ENCODE peak calls at places on chromosomes 12 and 14, in six cellular contexts. Z is A549, K is K562, Y is GM12878, I is HepG2, J is IMR-90. R is an unnamed sample.

GRCh38 chr12:119198440-119198839 is 19.7 kb downstream of the HSPB8 start:
- DNase-seq in Z (no peak), K (no peak), I (no peak), J (peak), Y (no peak), R (no peak)

GRCh38 chr12:10241276-10241675 is 28.6 kb downstream of the GABARAPL1 start:
- DNase-seq in K (no peak), I (no peak), Z (no peak), Y (no peak), J (no peak), R (no peak)

GRCh38 chr12:537772-538171 is 78.0 kb downstream of the B4GALNT3 start:
- DNase-seq in J (no peak), Y (no peak), I (no peak), Z (no peak), K (no peak), R (no peak)

GRCh38 chr14:31939934-31940333 is 137.2 kb upstream of the ARHGAP5 start:
- DNase-seq in J (no peak), K (no peak), Z (no peak), I (no peak), Y (no peak), R (no peak)

GRCh38 chr12:57232156-57232756 is 2.7 kb downstream of the SHMT2 start:
- DNase-seq in J (no peak), I (no peak), Z (no peak), Y (no peak), K (no peak), R (no peak)

GRCh38 chr12:203462-204260 is 10.3 kb downstream of the SLC6A12 start:
- DNase-seq in Y (no peak), J (no peak), I (no peak), Z (peak), K (peak), R (peak)

GRCh38 chr14:97878727-97879126 is 1081.5 kb downstream of the VRK1 start:
- DNase-seq in K (no peak), Y (no peak), Z (no peak), I (no peak), J (no peak), R (no peak)

GRCh38 chr12:67663121-67663520 is 14.6 kb downstream of the DYRK2 start:
- DNase-seq in I (no peak), Y (no peak), Z (no peak), J (peak), K (no peak), R (no peak)

GRCh38 chr12:46774011-46774633 is 51.7 kb downstream of the SLC38A4 start:
- DNase-seq in J (peak), Y (no peak), I (no peak), Z (no peak), K (no peak), R (no peak)

GRCh38 chr12:26443309-26443708 is 247.9 kb downstream of the SSPN start:
- DNase-seq in Y (no peak), I (no peak), Z (no peak), K (no peak), J (no peak), R (no peak)

GRCh38 chr12:66144796-66145754 is 14.5 kb upstream of the LLPH start:
- DNase-seq in Z (peak), J (peak), I (peak), Y (no peak), K (no peak), R (peak)

GRCh38 chr14:21098134-21098891 is at the start of gene ZNF219:
- DNase-seq in K (peak), J (peak), Z (peak), I (peak), Y (no peak), R (no peak)

GRCh38 chr14:21100931-21101330 is at the start of gene TMEM253:
- DNase-seq in Z (no peak), J (no peak), K (no peak), I (no peak), Y (no peak), R (no peak)

GRCh38 chr14:21097616-21098133 is 780 bp downstream of the ZNF219 start:
- DNase-seq in Y (no peak), Z (no peak), K (no peak), J (no peak), I (no peak), R (no peak)

GRCh38 chr14:21099596-21099985 is 1.1 kb upstream of the ZNF219 start:
- DNase-seq in I (no peak), Y (no peak), J (no peak), K (no peak), Z (no peak), R (no peak)

GRCh38 chr14:21098892-21099595 is 589 bp upstream of the ZNF219 start:
- DNase-seq in Z (no peak), J (no peak), I (no peak), Y (no peak), K (no peak), R (no peak)
- TF ChIP-seq BHLHE40 in Z (no peak), J (no peak), I (no peak), Y (no peak), K (no peak), R (no peak)

DNA sequence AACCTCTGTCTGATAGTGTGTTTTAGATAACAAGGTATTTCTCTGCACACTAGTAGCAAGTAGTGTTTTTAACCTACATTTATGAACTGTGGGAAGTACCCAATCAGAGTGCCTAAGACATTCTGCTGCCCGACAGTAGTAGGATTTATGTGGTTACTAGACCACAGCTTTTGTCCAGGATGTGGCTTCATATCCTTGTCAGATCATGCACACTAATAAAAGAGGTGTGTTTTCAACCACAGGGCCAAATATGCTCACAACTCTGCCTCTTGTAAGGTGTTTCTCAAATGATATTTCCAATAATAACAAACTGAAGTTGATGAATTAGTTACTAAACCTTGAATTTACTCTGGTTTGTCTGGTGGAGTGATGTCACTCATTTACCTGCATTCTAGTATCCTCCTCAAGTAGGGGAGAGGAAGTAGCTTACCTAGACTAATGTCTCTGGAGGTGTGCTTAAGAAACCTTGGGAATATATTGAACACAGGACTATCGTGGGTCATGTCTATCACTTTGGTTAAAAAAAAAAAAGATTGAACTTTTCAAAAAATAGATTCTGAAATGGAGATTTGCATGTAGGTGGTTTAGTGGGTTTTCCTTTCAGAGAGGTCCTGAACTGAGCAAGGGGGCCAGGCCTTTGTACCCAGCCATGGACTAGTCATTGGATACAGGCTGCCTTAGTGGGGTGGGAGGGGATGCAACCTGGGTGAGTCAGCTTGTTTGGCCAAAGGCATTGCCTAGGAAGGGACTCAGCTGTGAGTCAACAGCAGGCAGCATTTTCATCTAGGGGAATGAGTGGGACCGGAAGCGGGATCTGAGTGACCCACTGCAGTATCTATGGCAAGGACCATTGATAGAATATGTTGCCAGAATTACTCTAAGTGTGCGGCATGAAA is 14.1 kb downstream of the FBXW8 start:
- DNase-seq in Y (peak), I (peak), J (peak), K (peak), Z (peak), R (no peak)
- TF ChIP-seq BHLHE40 in Y (no peak), I (no peak), J (no peak), K (no peak), Z (no peak), R (no peak)

GRCh38 chr12:111453071-111453989 is 47.6 kb downstream of the SH2B3 start:
- DNase-seq in Y (no peak), Z (no peak), K (no peak), I (no peak), J (no peak), R (no peak)
- TF ChIP-seq BHLHE40 in Y (no peak), Z (no peak), K (no peak), I (no peak), J (no peak), R (no peak)

GRCh38 chr14:80679273-80679672 is 262.3 kb downstream of the CEP128 start:
- DNase-seq in Y (no peak), K (no peak), J (no peak), Z (no peak), I (no peak), R (no peak)

GRCh38 chr14:80681651-80682050 is 259.9 kb downstream of the CEP128 start:
- DNase-seq in J (peak), K (no peak), I (no peak), Y (no peak), Z (no peak), R (no peak)

DNA sequence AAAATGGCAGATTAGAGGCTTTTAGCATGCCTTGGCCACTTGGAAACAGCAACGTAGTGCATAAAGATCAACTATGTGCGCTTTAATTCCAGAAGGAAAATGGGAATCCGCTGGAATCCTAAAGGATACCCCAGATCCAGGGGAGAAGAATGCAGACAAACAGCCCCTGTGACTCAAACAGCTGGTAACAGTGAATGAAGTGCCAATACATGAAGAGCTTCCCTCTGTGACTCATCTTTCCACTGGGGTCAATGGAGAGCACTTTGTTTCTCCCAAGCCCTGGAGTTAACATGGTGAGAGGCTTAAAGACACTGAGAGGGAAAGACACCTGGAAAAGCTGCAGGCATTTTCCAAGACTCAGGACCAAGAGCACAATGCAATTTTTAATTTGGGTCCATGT is 263.1 kb downstream of the CEP128 start:
- DNase-seq in J (peak), Y (no peak), I (no peak), K (no peak), Z (no peak), R (no peak)
- TF ChIP-seq BHLHE40 in J (no peak), Y (no peak), I (no peak), K (no peak), Z (no peak), R (no peak)

GRCh38 chr12:52147983-52148540 is 43.8 kb downstream of the KRT80 start:
- DNase-seq in I (no peak), Z (peak), Y (no peak), K (no peak), J (no peak), R (no peak)

GRCh38 chr12:52149651-52150241 is 42.1 kb downstream of the KRT80 start:
- DNase-seq in Y (no peak), K (no peak), Z (peak), I (no peak), J (no peak), R (no peak)

GRCh38 chr12:52149182-52149641 is 42.6 kb downstream of the KRT80 start:
- DNase-seq in Z (no peak), Y (no peak), J (no peak), K (no peak), I (no peak), R (no peak)

GRCh38 chr12:52147367-52147972 is 44.3 kb downstream of the KRT80 start:
- DNase-seq in Z (peak), Y (no peak), J (peak), K (peak), I (peak), R (no peak)

GRCh38 chr12:52148541-52149181 is 43.2 kb downstream of the KRT80 start:
- DNase-seq in I (no peak), J (no peak), Y (no peak), K (no peak), Z (peak), R (no peak)
- TF ChIP-seq BHLHE40 in I (no peak), J (no peak), Y (no peak), K (no peak), Z (peak), R (no peak)

DNA sequence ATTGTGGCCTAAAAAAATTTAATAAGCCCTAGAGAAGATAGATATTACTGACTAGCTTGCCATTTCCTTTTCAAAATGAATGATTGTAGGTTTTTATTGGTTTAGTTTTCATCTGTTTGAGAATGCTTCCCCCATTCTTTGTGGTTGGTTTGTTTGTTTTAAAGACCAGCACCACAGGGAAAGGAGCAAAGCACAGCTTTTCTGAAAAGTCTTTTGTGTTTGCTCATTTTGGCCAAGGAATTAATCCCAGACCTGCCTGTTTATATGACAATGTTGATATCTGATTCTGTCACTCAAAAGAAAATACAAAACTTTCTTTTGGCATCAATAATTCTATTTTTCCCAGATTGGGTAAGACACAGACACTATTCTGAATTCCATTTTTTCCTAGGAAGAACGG is 312.5 kb upstream of the FLRT2 start:
- DNase-seq in Y (no peak), Z (no peak), K (no peak), I (no peak), J (peak), R (no peak)
- TF ChIP-seq BHLHE40 in Y (no peak), Z (no peak), K (no peak), I (no peak), J (no peak), R (no peak)

DNA sequence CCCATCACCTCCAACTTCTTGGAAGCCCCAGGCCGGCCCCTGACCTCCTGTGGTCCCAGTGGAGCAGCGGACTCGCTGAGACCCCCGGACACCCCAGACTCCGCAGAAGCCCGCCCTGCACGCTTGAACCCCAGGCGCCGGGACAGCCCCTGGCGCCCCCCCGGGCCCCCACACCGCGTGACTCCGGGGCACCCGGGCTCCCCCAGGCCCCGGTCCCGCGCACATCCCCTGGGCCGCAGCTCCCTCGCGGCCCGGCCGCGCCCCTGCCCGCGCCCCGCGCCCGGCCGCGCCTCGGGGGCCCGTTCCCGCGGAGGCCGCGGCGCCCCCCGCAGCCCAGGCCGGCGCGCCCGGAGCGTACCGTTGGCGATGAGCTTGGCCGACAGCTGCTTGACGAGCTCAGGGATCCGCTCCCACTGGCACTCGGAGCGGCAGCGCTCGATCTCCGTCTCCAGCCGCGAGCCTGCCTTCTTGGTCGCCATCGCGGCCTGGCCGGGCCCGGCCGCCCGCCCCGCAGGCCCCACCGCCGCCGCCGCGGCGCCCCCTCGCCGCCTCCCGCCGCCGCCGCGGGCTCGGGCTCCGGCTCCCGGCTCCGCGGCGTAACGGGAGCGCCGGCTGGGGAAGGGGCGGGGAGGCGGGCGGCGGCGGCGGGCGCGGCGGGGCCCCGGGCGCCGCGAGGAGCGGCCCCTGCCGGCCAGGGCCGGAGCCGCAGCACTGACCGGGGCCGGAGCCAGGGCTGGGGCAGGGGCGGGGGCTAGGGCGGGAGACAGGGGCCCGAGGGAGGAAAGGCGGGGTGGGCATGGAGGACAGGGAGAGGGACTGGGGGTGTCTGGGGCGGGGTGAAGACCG is at the start of gene TTC7B:
- DNase-seq in K (peak), I (no peak), Z (no peak), J (peak), Y (no peak), R (peak)
- TF ChIP-seq BHLHE40 in K (no peak), I (no peak), Z (no peak), J (no peak), Y (no peak), R (no peak)

GRCh38 chr14:50559990-50560928 is at the start of gene ATL1:
- DNase-seq in J (peak), K (peak), I (no peak), Y (no peak), Z (peak), R (peak)

GRCh38 chr14:50562841-50563240 is 2.9 kb downstream of the ATL1 start:
- DNase-seq in K (no peak), J (no peak), I (no peak), Z (no peak), Y (no peak), R (no peak)

DNA sequence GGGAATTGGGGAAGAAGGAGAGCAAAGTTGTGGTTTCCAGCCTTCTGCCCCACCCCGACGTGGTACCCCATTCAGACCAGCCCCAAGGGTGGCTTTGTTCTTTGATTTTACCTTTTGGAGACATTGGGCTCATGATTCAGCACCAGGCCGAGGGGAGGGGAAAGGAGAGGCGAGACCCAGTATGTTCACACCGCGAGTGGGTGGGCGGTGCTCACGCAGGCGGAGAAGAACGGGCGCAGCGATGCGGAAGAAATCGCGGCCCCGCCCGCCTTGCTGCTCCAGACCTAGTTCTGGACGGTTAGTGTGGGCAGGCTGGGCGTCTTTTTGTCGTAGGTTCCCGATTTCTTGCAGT is 960 bp downstream of the ATL1 start:
- DNase-seq in J (peak), K (peak), Y (no peak), Z (peak), I (no peak), R (peak)
- TF ChIP-seq BHLHE40 in J (no peak), K (no peak), Y (no peak), Z (no peak), I (no peak), R (no peak)

DNA sequence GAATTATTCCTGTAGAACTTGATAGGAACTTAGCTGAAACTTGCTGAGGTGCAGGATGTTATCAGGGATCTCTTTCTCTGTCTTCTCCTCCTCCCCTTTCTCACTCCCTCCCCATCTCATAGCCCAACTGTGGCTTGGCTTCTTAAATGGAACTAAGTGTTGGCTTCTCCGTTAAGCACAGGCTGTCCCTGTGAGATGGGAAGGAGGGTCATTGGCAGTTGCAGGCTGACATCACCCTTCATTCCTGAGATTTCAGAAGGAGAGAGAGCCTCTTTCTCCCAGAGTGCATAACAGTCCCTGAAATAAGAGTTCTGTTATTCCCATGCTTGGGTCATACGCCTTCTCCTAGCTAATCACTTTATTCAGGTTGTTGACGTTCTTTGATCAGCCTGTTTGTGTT is 162.0 kb downstream of the UNC79 start:
- DNase-seq in I (no peak), Y (no peak), Z (no peak), K (no peak), J (no peak), R (no peak)
- TF ChIP-seq BHLHE40 in I (no peak), Y (no peak), Z (no peak), K (no peak), J (no peak), R (no peak)

GRCh38 chr14:73695082-73695481 is 19.1 kb downstream of the PNMA1 start:
- DNase-seq in K (no peak), Y (no peak), Z (no peak), J (no peak), I (no peak), R (no peak)

GRCh38 chr14:73700325-73700724 is 13.9 kb downstream of the PNMA1 start:
- DNase-seq in Z (no peak), J (no peak), K (no peak), Y (no peak), I (peak), R (no peak)

GRCh38 chr14:73694083-73694482 is 20.1 kb downstream of the PNMA1 start:
- DNase-seq in I (no peak), Z (no peak), Y (no peak), K (no peak), J (no peak), R (no peak)

GRCh38 chr14:73695997-73696396 is 18.2 kb downstream of the PNMA1 start:
- DNase-seq in K (no peak), Z (no peak), J (no peak), Y (no peak), I (no peak), R (no peak)

GRCh38 chr14:73696466-73697390 is 17.5 kb downstream of the PNMA1 start:
- DNase-seq in I (peak), J (peak), K (no peak), Z (peak), Y (peak), R (no peak)
- TF ChIP-seq BHLHE40 in I (no peak), J (peak), K (no peak), Z (no peak), Y (peak), R (no peak)

R was measured in HEK293T.